ENCODE peak calls at places on chromosomes 16 and 17, in five cellular contexts. One of them, this sample, is unnamed.

GRCh38 chr17:77011173-77012011 is 129.4 kb upstream of the SEC14L1 start:
- DNase-seq in neural progenitor cell: peak
- DNase-seq in trophoblast cell: peak
- DNase-seq in mesendoderm: peak
- DNase-seq in OCI-LY7: peak
- DNase-seq in this sample: peak

GRCh38 chr17:77423589-77424451 is 283.1 kb downstream of the SEC14L1 start:
- DNase-seq in neural progenitor cell: no peak
- DNase-seq in trophoblast cell: no peak
- DNase-seq in mesendoderm: no peak
- DNase-seq in OCI-LY7: no peak
- DNase-seq in this sample: no peak

GRCh38 chr17:330993-331701 is 21.5 kb downstream of the RPH3AL start:
- DNase-seq in neural progenitor cell: no peak
- DNase-seq in trophoblast cell: no peak
- DNase-seq in mesendoderm: peak
- DNase-seq in OCI-LY7: no peak
- DNase-seq in this sample: no peak

GRCh38 chr17:5418858-5419355 is 555 bp downstream of the NUP88 start:
- DNase-seq in neural progenitor cell: no peak
- DNase-seq in trophoblast cell: peak
- DNase-seq in mesendoderm: peak
- DNase-seq in OCI-LY7: peak
- DNase-seq in this sample: peak

GRCh38 chr17:76868176-76868668 is at the start of gene MGAT5B:
- DNase-seq in neural progenitor cell: peak
- DNase-seq in trophoblast cell: peak
- DNase-seq in mesendoderm: peak
- DNase-seq in OCI-LY7: peak
- DNase-seq in this sample: peak

GRCh38 chr16:3137267-3137666 is 2.4 kb downstream of the ZNF213 start:
- DNase-seq in neural progenitor cell: no peak
- DNase-seq in trophoblast cell: no peak
- DNase-seq in mesendoderm: no peak
- DNase-seq in OCI-LY7: no peak
- DNase-seq in this sample: no peak

GRCh38 chr16:50366126-50366525 is 2.7 kb downstream of the BRD7 start:
- DNase-seq in neural progenitor cell: no peak
- DNase-seq in trophoblast cell: no peak
- DNase-seq in mesendoderm: no peak
- DNase-seq in OCI-LY7: no peak
- DNase-seq in this sample: no peak

GRCh38 chr17:80101946-80102706 is 745 bp downstream of the GAA start:
- DNase-seq in neural progenitor cell: peak
- DNase-seq in trophoblast cell: no peak
- DNase-seq in mesendoderm: peak
- DNase-seq in OCI-LY7: peak
- DNase-seq in this sample: peak

GRCh38 chr16:88993006-88993787 is 16.2 kb upstream of the CBFA2T3 start:
- DNase-seq in neural progenitor cell: peak
- DNase-seq in trophoblast cell: no peak
- DNase-seq in mesendoderm: peak
- DNase-seq in OCI-LY7: peak
- DNase-seq in this sample: no peak

GRCh38 chr17:62073993-62074392 is 8.9 kb upstream of the MED13 start:
- DNase-seq in neural progenitor cell: no peak
- DNase-seq in trophoblast cell: no peak
- DNase-seq in mesendoderm: no peak
- DNase-seq in OCI-LY7: no peak
- DNase-seq in this sample: no peak

GRCh38 chr16:52090080-52090479 is 456.9 kb downstream of the TOX3 start:
- DNase-seq in neural progenitor cell: no peak
- DNase-seq in trophoblast cell: no peak
- DNase-seq in mesendoderm: no peak
- DNase-seq in OCI-LY7: no peak
- DNase-seq in this sample: no peak

GRCh38 chr16:30609928-30610839 is at the start of gene ZNF689:
- DNase-seq in neural progenitor cell: peak
- DNase-seq in trophoblast cell: peak
- DNase-seq in mesendoderm: peak
- DNase-seq in OCI-LY7: peak
- DNase-seq in this sample: peak

GRCh38 chr17:66135896-66136295 is 56.0 kb downstream of the CEP112 start:
- DNase-seq in neural progenitor cell: no peak
- DNase-seq in trophoblast cell: peak
- DNase-seq in mesendoderm: no peak
- DNase-seq in OCI-LY7: no peak
- DNase-seq in this sample: no peak

GRCh38 chr17:21042434-21043295 is at the start of gene USP22:
- DNase-seq in neural progenitor cell: peak
- DNase-seq in trophoblast cell: no peak
- DNase-seq in mesendoderm: peak
- DNase-seq in OCI-LY7: peak
- DNase-seq in this sample: no peak

GRCh38 chr17:73506470-73507435 is 137.5 kb downstream of the SDK2 start:
- DNase-seq in neural progenitor cell: no peak
- DNase-seq in trophoblast cell: no peak
- DNase-seq in mesendoderm: peak
- DNase-seq in OCI-LY7: no peak
- DNase-seq in this sample: no peak

GRCh38 chr16:85385463-85386331 is 227.4 kb upstream of the GSE1 start:
- DNase-seq in neural progenitor cell: no peak
- DNase-seq in trophoblast cell: no peak
- DNase-seq in mesendoderm: no peak
- DNase-seq in OCI-LY7: no peak
- DNase-seq in this sample: no peak

GRCh38 chr17:17804007-17804406 is 32.8 kb downstream of the SREBF1 start:
- DNase-seq in neural progenitor cell: no peak
- DNase-seq in trophoblast cell: no peak
- DNase-seq in mesendoderm: no peak
- DNase-seq in OCI-LY7: no peak
- DNase-seq in this sample: no peak

GRCh38 chr17:18187226-18187625 is 3.6 kb downstream of the ALKBH5 start:
- DNase-seq in neural progenitor cell: no peak
- DNase-seq in trophoblast cell: no peak
- DNase-seq in mesendoderm: no peak
- DNase-seq in OCI-LY7: no peak
- DNase-seq in this sample: no peak

GRCh38 chr17:43803758-43804157 is 23.5 kb downstream of the CFAP97D1 start:
- DNase-seq in neural progenitor cell: no peak
- DNase-seq in trophoblast cell: no peak
- DNase-seq in mesendoderm: peak
- DNase-seq in OCI-LY7: no peak
- DNase-seq in this sample: peak

GRCh38 chr16:53129281-53130192 is 74.7 kb downstream of the CHD9 start:
- DNase-seq in neural progenitor cell: no peak
- DNase-seq in trophoblast cell: no peak
- DNase-seq in mesendoderm: no peak
- DNase-seq in OCI-LY7: peak
- DNase-seq in this sample: peak

GRCh38 chr16:53131050-53131362 is 76.2 kb downstream of the CHD9 start:
- DNase-seq in neural progenitor cell: peak
- DNase-seq in trophoblast cell: no peak
- DNase-seq in mesendoderm: no peak
- DNase-seq in OCI-LY7: no peak
- DNase-seq in this sample: no peak

GRCh38 chr16:53131363-53132071 is 76.7 kb downstream of the CHD9 start:
- DNase-seq in neural progenitor cell: no peak
- DNase-seq in trophoblast cell: peak
- DNase-seq in mesendoderm: peak
- DNase-seq in OCI-LY7: peak
- DNase-seq in this sample: peak

GRCh38 chr16:53130193-53131049 is 75.6 kb downstream of the CHD9 start:
- DNase-seq in neural progenitor cell: peak
- DNase-seq in trophoblast cell: peak
- DNase-seq in mesendoderm: peak
- DNase-seq in OCI-LY7: peak
- DNase-seq in this sample: peak

DNA sequence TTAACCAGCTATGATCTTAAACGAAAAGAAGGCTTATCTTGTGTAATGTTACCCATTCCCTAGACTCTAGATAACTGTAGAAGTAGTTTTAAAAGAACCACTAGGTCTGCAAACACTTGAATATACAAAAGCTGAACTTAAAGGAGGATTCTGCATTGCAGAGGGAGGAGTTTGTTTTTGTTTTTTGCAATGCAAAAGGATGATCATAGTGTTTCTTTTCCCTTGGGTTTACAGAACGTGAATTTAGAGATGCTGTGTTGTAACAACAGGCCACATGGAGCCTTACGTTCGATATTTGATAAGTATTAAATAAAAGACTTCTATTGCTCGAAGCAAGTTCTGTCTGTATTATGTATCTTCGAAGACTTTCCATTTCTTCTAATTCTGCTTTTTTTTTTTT is 77.6 kb downstream of the CHD9 start:
- DNase-seq in neural progenitor cell: no peak
- DNase-seq in trophoblast cell: no peak
- DNase-seq in mesendoderm: no peak
- DNase-seq in OCI-LY7: no peak
- DNase-seq in this sample: no peak
- H3K4me3 ChIP-seq in neural progenitor cell: peak
- H3K4me3 ChIP-seq in trophoblast cell: no peak
- H3K4me3 ChIP-seq in mesendoderm: no peak
- H3K4me3 ChIP-seq in OCI-LY7: peak
- H3K4me3 ChIP-seq in this sample: peak

GRCh38 chr17:34370997-34371395 is 8.0 kb upstream of the CCL1 start:
- DNase-seq in neural progenitor cell: no peak
- DNase-seq in trophoblast cell: no peak
- DNase-seq in mesendoderm: no peak
- DNase-seq in OCI-LY7: peak
- DNase-seq in this sample: no peak

GRCh38 chr17:34371405-34371804 is 8.4 kb upstream of the CCL1 start:
- DNase-seq in neural progenitor cell: no peak
- DNase-seq in trophoblast cell: no peak
- DNase-seq in mesendoderm: no peak
- DNase-seq in OCI-LY7: peak
- DNase-seq in this sample: no peak

GRCh38 chr17:34369196-34369500 is 6.1 kb upstream of the CCL1 start:
- DNase-seq in neural progenitor cell: no peak
- DNase-seq in trophoblast cell: no peak
- DNase-seq in mesendoderm: no peak
- DNase-seq in OCI-LY7: no peak
- DNase-seq in this sample: no peak

GRCh38 chr17:34369571-34369970 is 6.5 kb upstream of the CCL1 start:
- DNase-seq in neural progenitor cell: no peak
- DNase-seq in trophoblast cell: no peak
- DNase-seq in mesendoderm: no peak
- DNase-seq in OCI-LY7: no peak
- DNase-seq in this sample: no peak

DNA sequence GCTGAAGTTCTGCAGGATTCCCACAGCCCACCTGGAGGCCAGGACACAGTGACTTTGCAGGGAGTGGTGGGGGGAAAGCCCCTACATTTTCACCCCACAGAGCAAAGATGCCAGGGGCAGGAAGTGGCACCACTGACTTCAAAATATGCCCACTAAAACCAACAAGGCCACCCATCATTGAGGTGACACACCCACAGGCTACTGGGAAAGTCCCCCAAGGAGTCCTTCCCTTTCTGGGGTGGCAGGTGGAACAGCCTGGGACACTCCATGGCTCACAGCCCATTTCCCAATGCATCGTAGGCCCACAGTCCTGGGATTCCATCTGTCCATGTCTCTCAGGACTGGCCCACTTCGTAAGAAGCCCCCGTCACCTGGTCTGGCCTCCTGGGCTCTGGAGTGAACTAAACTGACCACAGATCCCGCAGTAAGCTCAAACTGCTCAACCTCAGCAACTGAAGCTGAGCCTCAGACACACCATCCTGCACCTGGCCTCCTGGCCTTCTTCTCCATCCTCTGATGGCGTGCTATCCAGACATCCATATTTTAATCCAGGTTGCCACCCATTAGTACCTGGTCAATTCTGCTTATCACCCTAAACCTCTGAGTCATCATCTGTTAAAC is 7.5 kb upstream of the CCL1 start:
- DNase-seq in neural progenitor cell: no peak
- DNase-seq in trophoblast cell: no peak
- DNase-seq in mesendoderm: no peak
- DNase-seq in OCI-LY7: peak
- DNase-seq in this sample: no peak
- H3K4me2 ChIP-seq in neural progenitor cell: no peak
- H3K4me2 ChIP-seq in trophoblast cell: no peak
- H3K4me2 ChIP-seq in mesendoderm: no peak
- H3K4me2 ChIP-seq in OCI-LY7: peak
- H3K4me2 ChIP-seq in this sample: no peak

DNA sequence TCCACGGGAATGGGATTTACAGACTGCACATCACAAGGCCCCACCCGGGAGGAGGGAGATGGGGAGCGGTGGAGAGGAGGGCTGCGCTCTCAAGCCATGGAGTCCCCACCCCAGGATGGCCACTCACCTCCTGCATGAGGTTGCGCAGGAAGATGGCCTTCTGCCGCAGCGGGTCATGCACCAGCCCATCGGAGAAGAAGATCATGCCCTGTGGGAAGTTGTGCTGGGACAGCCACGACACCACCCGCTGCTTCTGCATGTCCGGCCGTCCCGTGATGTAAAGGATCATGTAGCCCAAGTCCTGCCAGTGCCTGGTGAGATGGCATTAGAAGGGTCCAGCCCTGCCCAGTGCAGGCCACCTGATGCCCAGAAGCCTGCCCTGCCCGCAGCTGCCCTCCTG is 17.0 kb downstream of the PIMREG start:
- DNase-seq in neural progenitor cell: no peak
- DNase-seq in trophoblast cell: no peak
- DNase-seq in mesendoderm: no peak
- DNase-seq in OCI-LY7: no peak
- DNase-seq in this sample: no peak
- H3K4me3 ChIP-seq in neural progenitor cell: peak
- H3K4me3 ChIP-seq in trophoblast cell: no peak
- H3K4me3 ChIP-seq in mesendoderm: no peak
- H3K4me3 ChIP-seq in OCI-LY7: no peak
- H3K4me3 ChIP-seq in this sample: no peak

GRCh38 chr17:63960430-63960829 is 12.3 kb downstream of the SCN4A start:
- DNase-seq in neural progenitor cell: peak
- DNase-seq in trophoblast cell: no peak
- DNase-seq in mesendoderm: peak
- DNase-seq in OCI-LY7: no peak
- DNase-seq in this sample: peak

GRCh38 chr17:63961355-63962207 is 11.1 kb downstream of the SCN4A start:
- DNase-seq in neural progenitor cell: peak
- DNase-seq in trophoblast cell: peak
- DNase-seq in mesendoderm: peak
- DNase-seq in OCI-LY7: peak
- DNase-seq in this sample: peak

GRCh38 chr17:63963123-63963522 is 9.6 kb downstream of the SCN4A start:
- DNase-seq in neural progenitor cell: no peak
- DNase-seq in trophoblast cell: no peak
- DNase-seq in mesendoderm: no peak
- DNase-seq in OCI-LY7: no peak
- DNase-seq in this sample: no peak

GRCh38 chr17:63962298-63962744 is 10.4 kb downstream of the SCN4A start:
- DNase-seq in neural progenitor cell: no peak
- DNase-seq in trophoblast cell: no peak
- DNase-seq in mesendoderm: no peak
- DNase-seq in OCI-LY7: no peak
- DNase-seq in this sample: no peak

DNA sequence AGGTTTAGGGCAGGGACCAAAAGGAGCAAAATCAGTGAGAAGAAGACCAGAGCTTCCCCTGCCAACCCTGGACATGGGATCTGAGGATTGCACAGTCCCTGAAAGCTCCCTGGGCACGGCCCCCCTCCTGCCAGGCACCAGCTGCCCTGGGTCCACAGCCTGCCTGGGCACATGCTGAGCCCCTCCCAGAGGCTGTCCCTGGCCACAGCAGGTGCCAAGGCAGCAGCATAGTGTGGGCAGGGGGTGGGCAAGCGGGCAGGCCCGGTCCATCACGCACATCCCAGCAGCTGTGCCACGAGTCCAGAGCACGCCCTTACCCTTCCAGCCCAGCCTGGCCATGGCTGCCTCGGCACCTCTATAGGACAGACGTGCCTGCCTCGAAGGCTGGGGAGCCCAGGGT is 12.7 kb downstream of the SCN4A start:
- DNase-seq in neural progenitor cell: no peak
- DNase-seq in trophoblast cell: no peak
- DNase-seq in mesendoderm: no peak
- DNase-seq in OCI-LY7: no peak
- DNase-seq in this sample: no peak
- H3K4me2 ChIP-seq in neural progenitor cell: peak
- H3K4me2 ChIP-seq in trophoblast cell: no peak
- H3K4me2 ChIP-seq in mesendoderm: no peak
- H3K4me2 ChIP-seq in OCI-LY7: peak
- H3K4me2 ChIP-seq in this sample: peak

This sample was measured in GM23338.